ENCODE peak calls at places on chromosomes 16 and 17, in four cellular contexts. F, T, U and H are unnamed samples.
A peak's percentile ranks its signal among the peaks of the same experiment; 100 is the strongest.

GRCh38 chr16:49081556-49081955 is 200.1 kb downstream of the CBLN1 start:
- DNase-seq in U (no peak), F (no peak), T (no peak), H (no peak)

GRCh38 chr16:3188925-3189825 is 1.2 kb downstream of the OR1F1 start:
- DNase-seq in T (no peak), F (no peak), U (peak; percentile 59), H (no peak)

GRCh38 chr16:65619606-65620005 is 497.7 kb upstream of the CDH11 start:
- DNase-seq in F (no peak), T (no peak), U (no peak), H (no peak)

GRCh38 chr17:77616243-77616731 is 342.2 kb upstream of the TNRC6C start:
- DNase-seq in T (no peak), U (no peak), F (no peak), H (no peak)

GRCh38 chr16:79278506-79278905 is 322.0 kb downstream of the MAF start:
- DNase-seq in U (no peak), T (no peak), F (no peak), H (no peak)

GRCh38 chr17:37661372-37662014 is 18.2 kb upstream of the DDX52 start:
- DNase-seq in T (no peak), U (no peak), F (no peak), H (no peak)

GRCh38 chr17:2090804-2091534 is 36.1 kb downstream of the HIC1 start:
- DNase-seq in U (peak; percentile 97), F (no peak), T (peak; percentile 45), H (no peak)

GRCh38 chr16:47732122-47732805 is 271.1 kb downstream of the PHKB start:
- DNase-seq in U (peak; percentile 98), T (no peak), F (no peak), H (no peak)

GRCh38 chr17:39553326-39553945 is 54.3 kb downstream of the NEUROD2 start:
- DNase-seq in T (peak; percentile 75), U (peak; percentile 60), F (no peak), H (no peak)

GRCh38 chr16:868846-869822 is 68.6 kb upstream of the GNG13 start:
- DNase-seq in F (no peak), U (no peak), T (no peak), H (peak; percentile 53)

GRCh38 chr17:66432996-66433556 is 130.7 kb downstream of the PRKCA start:
- DNase-seq in F (no peak), T (no peak), U (peak; percentile 59), H (no peak)

GRCh38 chr17:57939797-57940196 is 15.4 kb downstream of the CUEDC1 start:
- DNase-seq in U (no peak), F (no peak), T (no peak), H (peak; percentile 36)

GRCh38 chr17:48596000-48596734 is 2.6 kb upstream of the HOXB5 start:
- DNase-seq in T (no peak), U (peak; percentile 53), F (no peak), H (no peak)

GRCh38 chr17:58487589-58488427 is at the start of gene HSF5:
- DNase-seq in U (no peak), F (peak; percentile 36), T (no peak), H (peak; percentile 62)

GRCh38 chr16:75289189-75289588 is 37.8 kb upstream of the BCAR1 start:
- DNase-seq in U (peak; percentile 39), F (no peak), T (peak; percentile 25), H (no peak)

GRCh38 chr17:78709119-78709681 is 72.9 kb downstream of the CYTH1 start:
- DNase-seq in F (peak; percentile 21), T (no peak), U (no peak), H (no peak)

GRCh38 chr17:48791128-48792032 is 25.6 kb downstream of the TTLL6 start:
- DNase-seq in F (peak; percentile 89), T (peak; percentile 82), U (peak; percentile 79), H (peak; percentile 58)

GRCh38 chr17:40124279-40125141 is 2.7 kb downstream of the MSL1 start:
- DNase-seq in T (peak; percentile 47), U (peak; percentile 48), F (no peak), H (no peak)

GRCh38 chr17:2084766-2085647 is 30.1 kb downstream of the HIC1 start:
- DNase-seq in F (no peak), T (peak; percentile 75), U (peak; percentile 86), H (no peak)

GRCh38 chr17:62193297-62193696 is 128.2 kb upstream of the MED13 start:
- DNase-seq in U (no peak), F (no peak), T (no peak), H (no peak)

GRCh38 chr17:73301359-73301758 is 10.4 kb downstream of the CDC42EP4 start:
- DNase-seq in T (no peak), F (no peak), U (no peak), H (no peak)

GRCh38 chr16:3575491-3575890 is 1.7 kb downstream of the NLRC3 start:
- DNase-seq in F (no peak), U (no peak), T (no peak), H (no peak)

GRCh38 chr16:71584543-71585317 is 7.8 kb upstream of the TAT start:
- DNase-seq in F (no peak), T (no peak), U (no peak), H (no peak)

GRCh38 chr17:81396722-81397313 is 1.6 kb downstream of the BAHCC1 start:
- DNase-seq in F (peak; percentile 56), U (no peak), T (peak; percentile 63), H (peak; percentile 67)

GRCh38 chr17:78127240-78127887 is 1.2 kb downstream of the TMC6 start:
- DNase-seq in T (peak; percentile 68), U (no peak), F (peak; percentile 57), H (peak; percentile 76)

GRCh38 chr16:81316176-81316496 is 1.4 kb downstream of the GAN start:
- DNase-seq in U (no peak), T (no peak), F (no peak), H (no peak)

GRCh38 chr16:84571010-84571409 is 46.9 kb downstream of the COTL1 start:
- DNase-seq in T (no peak), F (no peak), U (no peak), H (no peak)

GRCh38 chr17:67245073-67245693 is at the start of gene HELZ:
- DNase-seq in F (peak; percentile 77), T (peak; percentile 69), U (peak; percentile 83), H (peak; percentile 91)

GRCh38 chr17:66602659-66603363 is 232.1 kb upstream of the CACNG5 start:
- DNase-seq in T (no peak), F (no peak), U (peak; percentile 77), H (no peak)

GRCh38 chr17:47286198-47286914 is 32.7 kb downstream of the ITGB3 start:
- DNase-seq in F (no peak), T (no peak), U (peak; percentile 26), H (no peak)

GRCh38 chr17:37744961-37745800 is at the start of gene HNF1B:
- DNase-seq in U (no peak), T (no peak), F (peak; percentile 75), H (peak; percentile 65)

GRCh38 chr16:87806246-87806607 is 40.4 kb upstream of the KLHDC4 start:
- DNase-seq in F (peak; percentile 28), U (peak; percentile 54), T (no peak), H (no peak)

GRCh38 chr17:39602533-39603303 is 5.0 kb downstream of the NEUROD2 start:
- DNase-seq in U (no peak), T (no peak), F (no peak), H (no peak)

GRCh38 chr16:72847187-72848044 is 200.5 kb downstream of the ZFHX3 start:
- DNase-seq in F (no peak), T (no peak), U (peak; percentile 36), H (no peak)

GRCh38 chr16:66950971-66951790 is 9.9 kb upstream of the CES3 start:
- DNase-seq in T (no peak), U (peak; percentile 8), F (no peak), H (no peak)

GRCh38 chr17:17356931-17357270 is 53.7 kb downstream of the NT5M start:
- DNase-seq in U (no peak), T (no peak), F (no peak), H (no peak)

GRCh38 chr16:57480127-57480753 is 6.1 kb downstream of the DOK4 start:
- DNase-seq in T (no peak), U (peak; percentile 13), F (peak; percentile 92), H (peak; percentile 93)

GRCh38 chr16:57477531-57478202 is 8.6 kb downstream of the DOK4 start:
- DNase-seq in T (no peak), F (no peak), U (no peak), H (no peak)

GRCh38 chr16:57479422-57480126 is 6.7 kb downstream of the DOK4 start:
- DNase-seq in U (peak; percentile 54), F (peak; percentile 66), T (no peak), H (no peak)

GRCh38 chr16:57479043-57479421 is 7.3 kb downstream of the DOK4 start:
- DNase-seq in U (no peak), T (no peak), F (no peak), H (no peak)

GRCh38 chr16:57478396-57479024 is 7.8 kb downstream of the DOK4 start:
- DNase-seq in U (no peak), F (no peak), T (no peak), H (no peak)
- H3K4me3 ChIP-seq in U (peak overlapping the region; percentile 42), F (peak overlapping the region; percentile 44), T (no peak overlapping the region), H (peak overlapping the region; percentile 41)

GRCh38 chr16:28063047-28063521 is 430 bp downstream of the GSG1L start:
- DNase-seq in T (no peak), F (no peak), U (peak; percentile 10), H (no peak)

GRCh38 chr16:28062261-28063046 is 1.1 kb downstream of the GSG1L start:
- DNase-seq in U (no peak), T (no peak), F (no peak), H (no peak)

GRCh38 chr16:28064150-28064549 is 636 bp upstream of the GSG1L start:
- DNase-seq in T (no peak), F (no peak), U (no peak), H (no peak)

GRCh38 chr16:28064706-28065249 is 1.3 kb upstream of the GSG1L start:
- DNase-seq in U (no peak), F (no peak), T (no peak), H (no peak)

DNA sequence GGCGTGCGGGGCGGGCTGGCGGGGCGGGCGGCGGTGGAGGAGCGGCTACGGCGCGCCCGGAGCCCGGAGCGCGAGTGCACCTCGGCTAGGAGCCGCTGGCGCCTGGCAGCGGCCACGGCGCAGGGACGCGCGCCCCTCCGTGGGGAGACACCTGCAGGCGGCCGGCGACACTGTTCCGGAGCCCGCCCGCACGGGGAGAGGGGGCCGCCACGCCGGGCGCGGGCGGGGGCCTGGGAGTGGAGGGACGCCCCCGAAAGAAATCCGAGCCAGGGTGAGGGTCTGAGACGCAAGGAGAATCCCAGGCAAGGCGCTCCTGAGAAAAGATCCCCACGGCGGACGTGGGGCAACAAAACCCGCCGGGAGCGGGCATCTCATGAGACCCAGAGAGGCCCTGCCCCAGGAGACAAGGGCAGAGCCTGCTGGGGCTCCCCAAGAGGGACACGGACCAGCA is at the start of gene GSG1L:
- DNase-seq in F (no peak), U (no peak), T (no peak), H (no peak)
- H3K27me3 ChIP-seq in F (peaks cover 76% of the 10 kb centered on the region), U (peaks cover 73% of the 10 kb centered on the region), T (peaks cover 31% of the 10 kb centered on the region), H (peaks cover 12% of the 10 kb centered on the region)

GRCh38 chr16:15857779-15858560 is 1.1 kb upstream of the MYH11 start:
- DNase-seq in T (peak; percentile 20), F (peak; percentile 27), U (peak; percentile 50), H (no peak)
- TF ChIP-seq POLR2A in T (no peak), F (no peak), U (no peak), H (no peak)

DNA sequence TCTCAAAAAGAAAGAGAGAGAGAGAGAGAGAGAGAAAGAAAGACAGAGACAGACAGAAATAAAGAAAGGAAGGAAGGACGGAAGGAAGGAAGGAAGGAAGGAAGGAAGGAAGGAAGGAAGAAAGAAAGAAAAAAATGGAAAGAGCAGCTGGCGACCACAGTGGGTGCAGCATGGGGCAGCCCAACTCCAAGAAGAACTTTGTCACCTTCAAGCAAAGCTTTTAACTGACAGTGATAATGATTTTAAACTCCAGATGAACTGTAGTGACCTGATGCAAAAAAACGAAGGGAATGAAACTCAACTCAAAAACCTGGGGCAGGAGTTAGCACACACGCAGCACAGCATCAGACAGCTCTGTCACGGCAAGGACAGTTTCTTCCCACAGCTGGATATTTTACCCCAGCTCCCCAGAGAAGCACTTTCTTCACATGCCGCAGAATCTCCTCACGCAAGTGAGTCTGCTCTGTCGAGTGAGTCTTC is 5.0 kb upstream of the ARHGAP17 start:
- DNase-seq in F (no peak), U (no peak), T (no peak), H (no peak)
- H3K4me3 ChIP-seq in F (no peak overlapping the region), U (no peak overlapping the region), T (no peak overlapping the region), H (no peak overlapping the region)